ENCODE peak calls at places on chromosomes 7 and 10, in six cellular contexts. F, W, G, O, Q and D are unnamed samples.

GRCh38 chr7:100484636-100485114 is 948 bp downstream of the NYAP1 start:
- DNase-seq in G (no peak), Q (no peak), W (no peak), O (no peak), F (no peak), D (no peak)

GRCh38 chr10:84407390-84408049 is 79.1 kb downstream of the CCSER2 start:
- DNase-seq in W (no peak), Q (no peak), G (no peak), F (no peak), O (no peak), D (no peak)

GRCh38 chr10:28381903-28382347 is 79.1 kb upstream of the MPP7 start:
- DNase-seq in W (peak), O (peak), F (peak), Q (peak), G (peak), D (peak)

GRCh38 chr7:31074403-31074802 is 22.3 kb downstream of the ADCYAP1R1 start:
- DNase-seq in Q (peak), F (no peak), G (no peak), W (no peak), O (no peak), D (no peak)

GRCh38 chr10:67794909-67795460 is 43.0 kb downstream of the DNAJC12 start:
- DNase-seq in W (no peak), F (no peak), Q (no peak), O (no peak), G (no peak), D (no peak)

GRCh38 chr7:31134246-31135188 is 82.4 kb downstream of the ADCYAP1R1 start:
- DNase-seq in G (peak), O (peak), W (peak), F (peak), Q (peak), D (no peak)

GRCh38 chr10:87862644-87863101 is 660 bp downstream of the KLLN start:
- DNase-seq in Q (no peak), O (no peak), F (no peak), W (peak), G (no peak), D (no peak)

GRCh38 chr7:134694299-134694698 is 47.6 kb downstream of the BPGM start:
- DNase-seq in F (no peak), Q (no peak), G (no peak), W (no peak), O (no peak), D (no peak)

GRCh38 chr10:89164920-89165319 is 42.2 kb downstream of the CH25H start:
- DNase-seq in Q (no peak), O (no peak), F (no peak), G (no peak), W (no peak), D (no peak)

GRCh38 chr7:53272081-53272480 is 236.6 kb downstream of the POM121L12 start:
- DNase-seq in O (no peak), Q (no peak), F (no peak), G (no peak), W (no peak), D (no peak)

GRCh38 chr10:99758241-99758891 is 24.1 kb upstream of the ABCC2 start:
- DNase-seq in Q (no peak), O (peak), G (no peak), W (no peak), F (no peak), D (no peak)

GRCh38 chr7:158992759-158993158 is 136.4 kb downstream of the DYNC2I1 start:
- DNase-seq in F (no peak), W (no peak), G (no peak), O (no peak), Q (peak), D (no peak)

GRCh38 chr7:87190806-87191205 is 28.7 kb downstream of the TMEM243 start:
- DNase-seq in Q (no peak), O (no peak), G (no peak), F (no peak), W (no peak), D (no peak)

GRCh38 chr7:108581655-108582491 is 12.2 kb downstream of the DNAJB9 start:
- DNase-seq in Q (no peak), W (peak), F (peak), O (no peak), G (no peak), D (no peak)

GRCh38 chr10:18164093-18164492 is 23.9 kb downstream of the CACNB2 start:
- DNase-seq in F (peak), W (peak), Q (no peak), O (peak), G (no peak), D (no peak)

GRCh38 chr7:5661941-5662340 is 119.5 kb downstream of the RNF216 start:
- DNase-seq in Q (no peak), F (no peak), O (no peak), G (no peak), W (no peak), D (no peak)

GRCh38 chr10:116715839-116716377 is 26.5 kb downstream of the HSPA12A start:
- DNase-seq in F (no peak), W (no peak), Q (no peak), G (no peak), O (no peak), D (no peak)

GRCh38 chr7:30556854-30557644 is 37.6 kb upstream of the GARS1 start:
- DNase-seq in G (no peak), O (no peak), Q (no peak), W (peak), F (peak), D (no peak)

GRCh38 chr10:11881477-11882417 is 58.6 kb downstream of the PROSER2 start:
- DNase-seq in F (peak), G (peak), W (peak), Q (no peak), O (peak), D (no peak)

GRCh38 chr7:121605297-121605640 is 209.2 kb upstream of the FAM3C start:
- DNase-seq in W (peak), Q (no peak), O (peak), F (peak), G (no peak), D (no peak)

GRCh38 chr7:99677646-99678045 is 2.1 kb downstream of the CYP3A5 start:
- DNase-seq in Q (no peak), G (no peak), W (no peak), O (no peak), F (no peak), D (no peak)

GRCh38 chr10:102596506-102596971 is 47.7 kb upstream of the TRIM8 start:
- DNase-seq in G (peak), Q (no peak), W (peak), F (peak), O (peak), D (no peak)

GRCh38 chr7:155803418-155804376 is 8.6 kb downstream of the SHH start:
- DNase-seq in G (peak), Q (peak), F (peak), W (peak), O (no peak), D (no peak)

GRCh38 chr7:71787513-71787912 is 624.6 kb downstream of the CALN1 start:
- DNase-seq in Q (no peak), W (no peak), F (peak), G (no peak), O (peak), D (no peak)

GRCh38 chr7:7653568-7654187 is 13.1 kb downstream of the UMAD1 start:
- DNase-seq in O (peak), F (no peak), W (peak), G (no peak), Q (no peak), D (no peak)

GRCh38 chr10:47137311-47137851 is 162.6 kb upstream of the GDF10 start:
- DNase-seq in G (no peak), F (peak), W (peak), Q (no peak), O (peak), D (no peak)

GRCh38 chr7:91182819-91183405 is 81.3 kb upstream of the FZD1 start:
- DNase-seq in O (peak), Q (no peak), F (peak), G (no peak), W (peak), D (no peak)

GRCh38 chr7:101701153-101701794 is 72.2 kb upstream of the MYL10 start:
- DNase-seq in F (no peak), O (no peak), G (peak), Q (no peak), W (no peak), D (no peak)

DNA sequence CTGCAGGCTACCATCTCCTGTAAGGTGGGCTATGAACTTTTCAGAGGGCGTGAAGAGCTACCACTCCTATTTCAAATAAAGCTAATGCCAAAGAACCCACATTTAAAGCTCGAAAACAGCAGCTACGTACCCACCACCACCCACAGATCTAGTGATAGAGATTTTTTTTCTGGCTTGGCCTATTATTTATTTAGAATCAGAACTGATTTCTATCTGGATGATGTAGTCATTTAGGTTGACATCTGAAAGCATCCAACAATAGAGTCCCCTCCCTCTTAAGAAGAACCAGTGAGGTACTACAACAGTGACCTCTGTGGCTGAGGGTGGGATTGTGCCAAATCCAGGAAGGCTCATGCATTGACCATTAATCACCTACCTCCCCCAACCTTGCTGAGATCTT is 113.8 kb upstream of the ADO start:
- DNase-seq in W (peak), G (no peak), O (peak), Q (no peak), F (peak), D (no peak)
- TF ChIP-seq CTCF in W (peak), G (no peak), O (no peak), Q (no peak), F (no peak), D (no peak)

GRCh38 chr10:123136806-123137642 is 1.3 kb downstream of the HMX3 start:
- DNase-seq in F (peak), G (no peak), O (peak), Q (no peak), W (no peak), D (no peak)
- H3K4me3 ChIP-seq in F (no peak), G (peak), O (no peak), Q (no peak), W (peak), D (peak)

GRCh38 chr10:113524120-113524519 is 28.7 kb upstream of the HABP2 start:
- DNase-seq in W (no peak), O (no peak), F (no peak), Q (no peak), G (no peak), D (no peak)
- TF ChIP-seq CTCF in W (no peak), O (no peak), F (no peak), Q (no peak), G (no peak), D (no peak)

DNA sequence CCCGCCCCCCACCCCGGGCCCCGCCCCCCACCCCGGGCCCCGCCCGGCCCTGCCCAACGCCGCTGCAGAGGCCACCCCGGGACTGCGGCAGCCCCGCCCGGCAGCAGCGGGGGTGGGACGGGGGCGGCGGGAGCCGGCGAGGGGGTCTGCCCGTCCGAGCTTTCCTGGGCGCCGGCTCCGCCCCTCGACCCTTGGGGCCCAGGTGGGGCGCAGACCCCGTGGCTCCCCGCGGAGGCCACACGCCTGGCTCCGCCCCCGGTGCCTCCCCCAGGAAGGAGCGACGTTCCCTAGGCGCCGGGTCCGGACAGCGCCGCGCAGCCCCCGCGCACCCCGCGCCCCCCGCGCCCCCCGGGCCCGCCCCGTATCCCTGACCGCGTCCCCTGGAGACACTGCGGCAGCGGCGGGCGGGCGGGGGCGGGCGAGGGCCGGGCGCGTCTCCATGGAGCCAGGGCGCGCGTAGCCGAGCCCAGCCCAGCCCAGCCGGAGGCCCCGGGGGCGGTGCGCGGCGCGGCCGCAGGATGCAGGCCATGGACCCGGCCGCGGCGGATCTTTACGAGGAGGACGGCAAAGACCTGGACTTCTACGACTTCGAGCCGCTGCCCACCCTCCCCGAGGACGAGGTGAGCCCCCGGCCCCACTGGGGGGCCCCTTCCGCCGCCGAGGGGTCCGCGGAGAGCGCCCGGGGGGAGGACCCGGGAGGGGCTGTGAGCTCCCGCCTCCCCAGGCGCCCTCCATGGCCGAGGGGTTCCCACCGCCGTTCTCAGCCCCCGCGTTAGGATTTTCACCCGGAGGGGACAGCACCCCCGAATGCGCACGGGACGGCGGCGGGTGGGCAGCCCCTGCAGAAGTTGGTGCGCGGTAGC is at the start of gene KNDC1:
- DNase-seq in W (no peak), Q (peak), G (no peak), O (peak), F (peak), D (no peak)
- H3K4me3 ChIP-seq in W (peak), Q (peak), G (peak), O (peak), F (peak), D (peak)

GRCh38 chr7:70720191-70720873 is 411.6 kb upstream of the GALNT17 start:
- DNase-seq in G (no peak), O (no peak), Q (no peak), F (no peak), W (no peak), D (no peak)
- TF ChIP-seq CTCF in G (no peak), O (no peak), Q (no peak), F (no peak), W (no peak), D (no peak)

DNA sequence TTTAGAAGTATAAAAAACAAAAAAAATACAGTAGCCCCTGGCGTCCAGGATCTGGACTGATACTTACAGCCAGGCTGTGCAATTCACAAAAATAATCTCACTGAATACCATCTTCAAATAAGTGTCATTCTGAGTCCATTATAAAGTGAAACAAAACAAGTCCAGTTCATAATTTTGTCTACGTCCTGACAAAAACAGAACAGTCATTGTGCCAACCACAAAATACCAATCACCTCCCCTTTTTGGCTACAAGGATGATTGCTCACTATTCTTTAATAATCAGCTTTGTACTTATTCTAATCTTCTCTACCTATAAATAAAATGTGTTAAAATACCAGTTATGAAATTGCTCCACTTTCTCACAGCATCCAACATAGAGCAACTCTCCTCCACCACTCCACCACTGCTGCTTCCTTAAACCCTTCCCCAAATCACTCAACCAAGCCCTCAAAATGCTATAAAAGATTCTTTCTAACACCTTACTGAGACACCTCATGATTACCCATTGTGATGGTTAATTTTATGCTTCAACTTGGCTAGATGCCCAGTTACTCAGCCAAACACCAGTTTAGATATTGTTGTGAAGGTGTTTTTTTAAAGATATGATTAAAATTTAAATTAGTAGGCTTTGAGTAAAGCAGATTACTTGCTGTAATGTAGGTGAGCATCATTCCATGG is 479.8 kb upstream of the SEMA3A start:
- DNase-seq in W (no peak), Q (no peak), G (no peak), F (peak), O (peak), D (no peak)
- H3K4me3 ChIP-seq in W (no peak), Q (no peak), G (no peak), F (no peak), O (no peak), D (no peak)

GRCh38 chr7:149007615-149008014 is 20.7 kb downstream of the PDIA4 start:
- DNase-seq in F (no peak), O (no peak), G (no peak), Q (peak), W (no peak), D (no peak)
- TF ChIP-seq CTCF in F (no peak), O (peak), G (no peak), Q (no peak), W (peak), D (no peak)

GRCh38 chr7:833601-834258 is 1.5 kb downstream of the SUN1 start:
- DNase-seq in O (no peak), F (peak), W (no peak), Q (no peak), G (no peak), D (no peak)
- H3K4me3 ChIP-seq in O (no peak), F (no peak), W (no peak), Q (no peak), G (no peak), D (no peak)

DNA sequence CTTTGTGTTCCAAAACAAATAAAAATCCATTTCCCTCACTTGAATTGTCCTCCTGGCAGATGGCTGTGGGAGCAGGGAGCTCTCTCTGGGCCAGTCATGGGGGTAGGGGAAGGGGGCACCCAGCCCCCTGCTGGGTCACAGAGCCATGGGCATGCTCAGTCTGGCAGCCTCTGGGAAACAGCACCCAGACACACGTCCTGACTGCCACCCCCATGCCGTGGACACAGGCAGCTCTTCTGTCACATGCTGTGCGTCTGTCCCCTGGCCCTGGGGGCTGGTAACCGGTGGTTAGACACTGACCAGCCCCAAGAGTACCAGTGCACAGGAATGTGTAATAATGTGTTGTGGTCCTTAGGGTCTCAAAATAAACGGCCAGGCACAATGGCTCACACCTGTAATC is 47.0 kb downstream of the RASGEF1A start:
- DNase-seq in Q (peak), F (no peak), G (no peak), W (no peak), O (no peak), D (no peak)
- TF ChIP-seq CTCF in Q (no peak), F (no peak), G (no peak), W (no peak), O (no peak), D (no peak)

DNA sequence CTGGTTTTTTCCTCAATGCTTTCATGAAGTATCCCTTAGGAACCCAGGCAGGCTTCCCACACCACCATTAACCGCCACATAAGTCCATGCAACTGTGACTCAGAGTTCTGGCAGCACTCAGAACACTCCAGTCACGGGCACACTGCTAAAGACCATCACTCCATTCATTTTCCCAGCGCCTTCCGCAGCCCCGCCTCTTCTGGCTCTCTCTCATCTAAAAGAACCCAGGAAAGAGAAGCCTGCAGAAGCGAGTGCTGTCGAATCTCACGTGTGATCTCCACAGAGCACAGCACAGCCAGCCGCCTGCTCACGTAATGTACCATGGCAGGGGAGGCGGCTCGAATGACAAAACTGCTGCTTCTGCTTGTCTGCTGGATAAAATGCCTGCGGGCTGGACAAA is 1.9 kb downstream of the PSMG3 start:
- DNase-seq in Q (no peak), F (peak), O (peak), G (no peak), W (peak), D (no peak)
- H3K4me3 ChIP-seq in Q (no peak), F (peak), O (no peak), G (no peak), W (peak), D (no peak)